ENCODE peak calls at places on chromosome 20, in ten cellular contexts. One of them, this sample, is unnamed.

GRCh38 chr20:19817017-19817416 is 59.0 kb downstream of the RIN2 start:
- DNase-seq in fibroblast of lung: peak; percentile 54
- DNase-seq in pancreas: no peak
- DNase-seq in cardiac muscle cell: peak; percentile 74
- DNase-seq in breast epithelium: no peak
- DNase-seq in ovary: no peak
- DNase-seq in hepatocyte: no peak
- DNase-seq in left ventricle myocardium inferior: no peak
- DNase-seq in endodermal cell: no peak
- DNase-seq in CD8-positive, alpha-beta T cell: no peak
- DNase-seq in this sample: no peak

GRCh38 chr20:9349256-9349655 is 165.1 kb upstream of the LAMP5 start:
- DNase-seq in fibroblast of lung: no peak
- DNase-seq in pancreas: no peak
- DNase-seq in cardiac muscle cell: no peak
- DNase-seq in breast epithelium: no peak
- DNase-seq in ovary: no peak
- DNase-seq in hepatocyte: no peak
- DNase-seq in left ventricle myocardium inferior: no peak
- DNase-seq in endodermal cell: no peak
- DNase-seq in CD8-positive, alpha-beta T cell: no peak
- DNase-seq in this sample: no peak

GRCh38 chr20:57957397-57958049 is 247.7 kb upstream of the PMEPA1 start:
- DNase-seq in fibroblast of lung: no peak
- DNase-seq in pancreas: no peak
- DNase-seq in cardiac muscle cell: no peak
- DNase-seq in breast epithelium: no peak
- DNase-seq in ovary: no peak
- DNase-seq in hepatocyte: peak; percentile 81
- DNase-seq in left ventricle myocardium inferior: no peak
- DNase-seq in endodermal cell: no peak
- DNase-seq in CD8-positive, alpha-beta T cell: no peak
- DNase-seq in this sample: no peak

GRCh38 chr20:38883981-38884733 is 42.1 kb upstream of the FAM83D start:
- DNase-seq in fibroblast of lung: no peak
- DNase-seq in pancreas: no peak
- DNase-seq in cardiac muscle cell: no peak
- DNase-seq in breast epithelium: no peak
- DNase-seq in ovary: no peak
- DNase-seq in hepatocyte: no peak
- DNase-seq in left ventricle myocardium inferior: no peak
- DNase-seq in endodermal cell: no peak
- DNase-seq in CD8-positive, alpha-beta T cell: no peak
- DNase-seq in this sample: no peak

GRCh38 chr20:60559462-60559861 is 601.2 kb downstream of the CDH26 start:
- DNase-seq in fibroblast of lung: no peak
- DNase-seq in pancreas: no peak
- DNase-seq in cardiac muscle cell: no peak
- DNase-seq in breast epithelium: no peak
- DNase-seq in ovary: no peak
- DNase-seq in hepatocyte: no peak
- DNase-seq in left ventricle myocardium inferior: no peak
- DNase-seq in endodermal cell: peak; percentile 83
- DNase-seq in CD8-positive, alpha-beta T cell: no peak
- DNase-seq in this sample: no peak

GRCh38 chr20:26167499-26167898 is 470.8 kb upstream of the ZNF337 start:
- DNase-seq in fibroblast of lung: no peak
- DNase-seq in pancreas: no peak
- DNase-seq in cardiac muscle cell: peak; percentile 52
- DNase-seq in breast epithelium: no peak
- DNase-seq in ovary: no peak
- DNase-seq in hepatocyte: no peak
- DNase-seq in left ventricle myocardium inferior: no peak
- DNase-seq in endodermal cell: no peak
- DNase-seq in CD8-positive, alpha-beta T cell: no peak
- DNase-seq in this sample: no peak

GRCh38 chr20:37986873-37987601 is 46.2 kb downstream of the TTI1 start:
- DNase-seq in fibroblast of lung: peak; percentile 64
- DNase-seq in pancreas: peak; percentile 74
- DNase-seq in cardiac muscle cell: no peak
- DNase-seq in breast epithelium: peak; percentile 83
- DNase-seq in ovary: no peak
- DNase-seq in hepatocyte: peak; percentile 66
- DNase-seq in left ventricle myocardium inferior: peak; percentile 81
- DNase-seq in endodermal cell: no peak
- DNase-seq in CD8-positive, alpha-beta T cell: no peak
- DNase-seq in this sample: peak; percentile 77

GRCh38 chr20:63495771-63496403 is 3.0 kb downstream of the EEF1A2 start:
- DNase-seq in fibroblast of lung: peak; percentile 43
- DNase-seq in pancreas: peak; percentile 91
- DNase-seq in cardiac muscle cell: peak; percentile 52
- DNase-seq in breast epithelium: no peak
- DNase-seq in ovary: peak; percentile 70
- DNase-seq in hepatocyte: peak; percentile 84
- DNase-seq in left ventricle myocardium inferior: peak; percentile 65
- DNase-seq in endodermal cell: peak; percentile 89
- DNase-seq in CD8-positive, alpha-beta T cell: peak; percentile 73
- DNase-seq in this sample: peak; percentile 95

GRCh38 chr20:16865406-16865805 is 117.2 kb downstream of the OTOR start:
- DNase-seq in fibroblast of lung: no peak
- DNase-seq in pancreas: no peak
- DNase-seq in cardiac muscle cell: no peak
- DNase-seq in breast epithelium: no peak
- DNase-seq in ovary: no peak
- DNase-seq in hepatocyte: no peak
- DNase-seq in left ventricle myocardium inferior: no peak
- DNase-seq in endodermal cell: no peak
- DNase-seq in CD8-positive, alpha-beta T cell: no peak
- DNase-seq in this sample: no peak

GRCh38 chr20:44279228-44279627 is 31.8 kb downstream of the FITM2 start:
- DNase-seq in fibroblast of lung: peak; percentile 47
- DNase-seq in pancreas: no peak
- DNase-seq in cardiac muscle cell: peak; percentile 62
- DNase-seq in breast epithelium: no peak
- DNase-seq in ovary: peak; percentile 63
- DNase-seq in hepatocyte: no peak
- DNase-seq in left ventricle myocardium inferior: no peak
- DNase-seq in endodermal cell: no peak
- DNase-seq in CD8-positive, alpha-beta T cell: no peak
- DNase-seq in this sample: no peak

GRCh38 chr20:11826334-11826733 is 91.4 kb upstream of the BTBD3 start:
- DNase-seq in fibroblast of lung: no peak
- DNase-seq in pancreas: no peak
- DNase-seq in cardiac muscle cell: no peak
- DNase-seq in breast epithelium: no peak
- DNase-seq in ovary: no peak
- DNase-seq in hepatocyte: no peak
- DNase-seq in left ventricle myocardium inferior: no peak
- DNase-seq in endodermal cell: no peak
- DNase-seq in CD8-positive, alpha-beta T cell: no peak
- DNase-seq in this sample: no peak

GRCh38 chr20:13656721-13657368 is 18.1 kb upstream of the TASP1 start:
- DNase-seq in fibroblast of lung: no peak
- DNase-seq in pancreas: no peak
- DNase-seq in cardiac muscle cell: no peak
- DNase-seq in breast epithelium: no peak
- DNase-seq in ovary: no peak
- DNase-seq in hepatocyte: no peak
- DNase-seq in left ventricle myocardium inferior: no peak
- DNase-seq in endodermal cell: no peak
- DNase-seq in CD8-positive, alpha-beta T cell: no peak
- DNase-seq in this sample: no peak

GRCh38 chr20:62208805-62209755 is 11.0 kb downstream of the HRH3 start:
- DNase-seq in fibroblast of lung: no peak
- DNase-seq in pancreas: peak; percentile 85
- DNase-seq in cardiac muscle cell: no peak
- DNase-seq in breast epithelium: no peak
- DNase-seq in ovary: no peak
- DNase-seq in hepatocyte: no peak
- DNase-seq in left ventricle myocardium inferior: no peak
- DNase-seq in endodermal cell: peak; percentile 83
- DNase-seq in CD8-positive, alpha-beta T cell: no peak
- DNase-seq in this sample: peak; percentile 81

DNA sequence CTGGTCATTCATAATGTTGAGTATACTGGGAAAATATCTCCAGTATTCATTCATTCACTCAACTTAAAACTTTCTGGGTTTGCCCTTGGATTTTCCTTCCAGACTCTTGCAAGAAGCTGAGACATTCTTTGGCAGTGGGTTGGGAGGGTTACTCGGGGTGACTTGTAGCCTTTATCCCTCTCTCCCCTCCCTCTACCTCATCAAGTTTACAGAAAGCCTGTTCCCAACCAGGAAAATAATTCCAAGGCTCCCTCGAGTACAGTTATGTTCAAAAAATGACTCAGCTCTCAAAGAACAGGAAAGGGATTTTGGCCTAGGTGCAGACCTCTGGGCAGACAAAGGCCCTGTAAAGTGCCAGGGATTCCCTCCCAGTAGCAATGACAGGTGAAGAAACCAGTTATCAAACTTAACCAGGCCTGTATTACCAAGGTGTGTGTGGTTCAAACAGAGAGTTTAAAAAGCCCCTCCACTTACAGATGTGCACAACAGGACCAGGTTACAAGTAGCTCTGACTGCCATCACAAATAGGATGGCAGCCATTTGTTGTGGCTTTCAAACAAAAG is 22.2 kb downstream of the FKBP1A start:
- DNase-seq in fibroblast of lung: peak; percentile 69
- DNase-seq in pancreas: no peak
- DNase-seq in cardiac muscle cell: peak; percentile 53
- DNase-seq in breast epithelium: no peak
- DNase-seq in ovary: no peak
- DNase-seq in hepatocyte: no peak
- DNase-seq in left ventricle myocardium inferior: no peak
- DNase-seq in endodermal cell: no peak
- DNase-seq in CD8-positive, alpha-beta T cell: no peak
- DNase-seq in this sample: no peak
- H3K4me1 ChIP-seq in fibroblast of lung: peaks cover 18% of the 10 kb centered on the region
- H3K4me1 ChIP-seq in pancreas: no peaks in the 10 kb centered on the region
- H3K4me1 ChIP-seq in cardiac muscle cell: peaks cover 1% of the 10 kb centered on the region
- H3K4me1 ChIP-seq in breast epithelium: no peaks in the 10 kb centered on the region
- H3K4me1 ChIP-seq in ovary: peaks cover 4% of the 10 kb centered on the region
- H3K4me1 ChIP-seq in hepatocyte: peaks cover 9% of the 10 kb centered on the region
- H3K4me1 ChIP-seq in left ventricle myocardium inferior: peaks cover 66% of the 10 kb centered on the region
- H3K4me1 ChIP-seq in endodermal cell: peaks cover 6% of the 10 kb centered on the region
- H3K4me1 ChIP-seq in CD8-positive, alpha-beta T cell: peaks cover 11% of the 10 kb centered on the region
- H3K4me1 ChIP-seq in this sample: peaks cover 71% of the 10 kb centered on the region

GRCh38 chr20:54123587-54124180 is 50.1 kb downstream of the CYP24A1 start:
- DNase-seq in fibroblast of lung: peak; percentile 62
- DNase-seq in pancreas: no peak
- DNase-seq in cardiac muscle cell: peak; percentile 75
- DNase-seq in breast epithelium: peak; percentile 91
- DNase-seq in ovary: no peak
- DNase-seq in hepatocyte: peak; percentile 90
- DNase-seq in left ventricle myocardium inferior: no peak
- DNase-seq in endodermal cell: peak; percentile 97
- DNase-seq in CD8-positive, alpha-beta T cell: no peak
- DNase-seq in this sample: peak; percentile 79
- TF ChIP-seq CTCF in fibroblast of lung: no peak
- TF ChIP-seq CTCF in pancreas: no peak
- TF ChIP-seq CTCF in cardiac muscle cell: no peak
- TF ChIP-seq CTCF in breast epithelium: no peak
- TF ChIP-seq CTCF in ovary: no peak
- TF ChIP-seq CTCF in hepatocyte: no peak
- TF ChIP-seq CTCF in left ventricle myocardium inferior: no peak
- TF ChIP-seq CTCF in endodermal cell: no peak
- TF ChIP-seq CTCF in CD8-positive, alpha-beta T cell: no peak
- TF ChIP-seq CTCF in this sample: no peak

GRCh38 chr20:24502661-24503060 is 33.2 kb downstream of the SYNDIG1 start:
- DNase-seq in fibroblast of lung: no peak
- DNase-seq in pancreas: no peak
- DNase-seq in cardiac muscle cell: peak; percentile 10
- DNase-seq in breast epithelium: no peak
- DNase-seq in ovary: no peak
- DNase-seq in hepatocyte: no peak
- DNase-seq in left ventricle myocardium inferior: no peak
- DNase-seq in endodermal cell: no peak
- DNase-seq in CD8-positive, alpha-beta T cell: no peak
- DNase-seq in this sample: no peak

GRCh38 chr20:24504331-24505285 is 35.2 kb downstream of the SYNDIG1 start:
- DNase-seq in fibroblast of lung: no peak
- DNase-seq in pancreas: no peak
- DNase-seq in cardiac muscle cell: no peak
- DNase-seq in breast epithelium: no peak
- DNase-seq in ovary: no peak
- DNase-seq in hepatocyte: no peak
- DNase-seq in left ventricle myocardium inferior: no peak
- DNase-seq in endodermal cell: no peak
- DNase-seq in CD8-positive, alpha-beta T cell: no peak
- DNase-seq in this sample: no peak

GRCh38 chr20:24503352-24503931 is 34.0 kb downstream of the SYNDIG1 start:
- DNase-seq in fibroblast of lung: peak; percentile 4
- DNase-seq in pancreas: no peak
- DNase-seq in cardiac muscle cell: peak; percentile 41
- DNase-seq in breast epithelium: no peak
- DNase-seq in ovary: no peak
- DNase-seq in hepatocyte: peak; percentile 72
- DNase-seq in left ventricle myocardium inferior: peak; percentile 51
- DNase-seq in endodermal cell: no peak
- DNase-seq in CD8-positive, alpha-beta T cell: no peak
- DNase-seq in this sample: no peak

GRCh38 chr20:24501764-24502163 is 32.3 kb downstream of the SYNDIG1 start:
- DNase-seq in fibroblast of lung: no peak
- DNase-seq in pancreas: no peak
- DNase-seq in cardiac muscle cell: no peak
- DNase-seq in breast epithelium: no peak
- DNase-seq in ovary: no peak
- DNase-seq in hepatocyte: no peak
- DNase-seq in left ventricle myocardium inferior: no peak
- DNase-seq in endodermal cell: no peak
- DNase-seq in CD8-positive, alpha-beta T cell: no peak
- DNase-seq in this sample: no peak

DNA sequence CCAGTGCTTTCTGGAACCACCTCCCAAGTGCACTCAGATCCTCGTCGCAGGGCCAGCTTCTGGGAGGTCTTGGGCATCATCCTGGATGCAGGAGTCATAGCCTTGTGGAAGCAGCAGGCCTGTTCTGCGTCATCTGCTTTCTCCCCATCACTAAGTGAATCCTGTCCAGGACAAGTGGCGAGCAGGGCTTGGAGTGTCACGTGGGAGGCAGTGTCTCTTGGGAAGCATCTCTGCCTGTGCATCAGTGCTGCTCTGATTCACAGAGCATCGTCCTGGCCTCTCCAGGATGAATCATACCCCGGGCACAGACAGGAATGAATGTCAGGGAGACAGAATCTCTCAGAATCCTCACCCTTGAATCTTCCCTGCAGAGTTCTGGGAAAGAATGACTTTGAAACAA is 32.8 kb downstream of the SYNDIG1 start:
- DNase-seq in fibroblast of lung: peak; percentile 19
- DNase-seq in pancreas: no peak
- DNase-seq in cardiac muscle cell: peak; percentile 58
- DNase-seq in breast epithelium: no peak
- DNase-seq in ovary: no peak
- DNase-seq in hepatocyte: peak; percentile 76
- DNase-seq in left ventricle myocardium inferior: no peak
- DNase-seq in endodermal cell: no peak
- DNase-seq in CD8-positive, alpha-beta T cell: no peak
- DNase-seq in this sample: no peak
- H3K27ac ChIP-seq in fibroblast of lung: peak overlapping the region; percentile 56
- H3K27ac ChIP-seq in pancreas: no peak overlapping the region
- H3K27ac ChIP-seq in cardiac muscle cell: no peak overlapping the region
- H3K27ac ChIP-seq in breast epithelium: no peak overlapping the region
- H3K27ac ChIP-seq in ovary: no peak overlapping the region
- H3K27ac ChIP-seq in hepatocyte: peak overlapping the region; percentile 86
- H3K27ac ChIP-seq in left ventricle myocardium inferior: peak overlapping the region; percentile 92
- H3K27ac ChIP-seq in endodermal cell: no peak overlapping the region
- H3K27ac ChIP-seq in CD8-positive, alpha-beta T cell: no peak overlapping the region
- H3K27ac ChIP-seq in this sample: no peak overlapping the region

GRCh38 chr20:47314647-47315338 is 41.7 kb downstream of the ZMYND8 start:
- DNase-seq in fibroblast of lung: no peak
- DNase-seq in pancreas: no peak
- DNase-seq in cardiac muscle cell: no peak
- DNase-seq in breast epithelium: no peak
- DNase-seq in ovary: no peak
- DNase-seq in hepatocyte: no peak
- DNase-seq in left ventricle myocardium inferior: no peak
- DNase-seq in endodermal cell: no peak
- DNase-seq in CD8-positive, alpha-beta T cell: no peak
- DNase-seq in this sample: no peak
- H3K4me1 ChIP-seq in fibroblast of lung: peaks cover 43% of the 10 kb centered on the region
- H3K4me1 ChIP-seq in pancreas: peaks cover 25% of the 10 kb centered on the region
- H3K4me1 ChIP-seq in cardiac muscle cell: peaks cover 55% of the 10 kb centered on the region
- H3K4me1 ChIP-seq in breast epithelium: peaks cover 18% of the 10 kb centered on the region
- H3K4me1 ChIP-seq in ovary: peaks cover 36% of the 10 kb centered on the region
- H3K4me1 ChIP-seq in hepatocyte: peaks cover 64% of the 10 kb centered on the region
- H3K4me1 ChIP-seq in left ventricle myocardium inferior: peaks cover 93% of the 10 kb centered on the region
- H3K4me1 ChIP-seq in endodermal cell: peaks cover 22% of the 10 kb centered on the region
- H3K4me1 ChIP-seq in CD8-positive, alpha-beta T cell: peaks cover 38% of the 10 kb centered on the region
- H3K4me1 ChIP-seq in this sample: peaks cover 46% of the 10 kb centered on the region

This sample was measured in left lung.